ENCODE peak calls at places on chromosomes 1 and 21, in seven cellular contexts. One of them, this sample, is unnamed.

GRCh38 chr1:240611619-240612490 is at the start of gene GREM2:
- DNase-seq in fibroblast of mammary gland: peak; percentile 95
- DNase-seq in AG04450: peak; percentile 86
- DNase-seq in ovary: peak; percentile 77
- DNase-seq in pancreas: peak; percentile 69
- DNase-seq in foreskin fibroblast: peak; percentile 92
- DNase-seq in B cell: no peak
- DNase-seq in this sample: peak; percentile 90

GRCh38 chr1:56803561-56804156 is 15.5 kb downstream of the FYB2 start:
- DNase-seq in AG04450: no peak
- DNase-seq in fibroblast of mammary gland: peak; percentile 35
- DNase-seq in foreskin fibroblast: peak; percentile 51
- DNase-seq in pancreas: no peak
- DNase-seq in B cell: no peak
- DNase-seq in ovary: no peak
- DNase-seq in this sample: peak; percentile 9

GRCh38 chr1:73943270-73943669 is 254.7 kb downstream of the LRRIQ3 start:
- DNase-seq in foreskin fibroblast: no peak
- DNase-seq in B cell: no peak
- DNase-seq in pancreas: no peak
- DNase-seq in AG04450: no peak
- DNase-seq in ovary: no peak
- DNase-seq in fibroblast of mammary gland: no peak
- DNase-seq in this sample: no peak

GRCh38 chr21:43983390-43983789 is 28.7 kb upstream of the TRAPPC10 start:
- DNase-seq in fibroblast of mammary gland: no peak
- DNase-seq in pancreas: no peak
- DNase-seq in AG04450: no peak
- DNase-seq in ovary: no peak
- DNase-seq in foreskin fibroblast: no peak
- DNase-seq in B cell: no peak
- DNase-seq in this sample: no peak

GRCh38 chr1:147608601-147609000 is 61.7 kb downstream of the ACP6 start:
- DNase-seq in AG04450: no peak
- DNase-seq in B cell: no peak
- DNase-seq in ovary: no peak
- DNase-seq in pancreas: no peak
- DNase-seq in fibroblast of mammary gland: no peak
- DNase-seq in foreskin fibroblast: no peak
- DNase-seq in this sample: no peak

GRCh38 chr1:234069760-234070159 is 165.3 kb downstream of the SLC35F3 start:
- DNase-seq in pancreas: no peak
- DNase-seq in foreskin fibroblast: no peak
- DNase-seq in fibroblast of mammary gland: no peak
- DNase-seq in ovary: no peak
- DNase-seq in AG04450: no peak
- DNase-seq in B cell: no peak
- DNase-seq in this sample: no peak

GRCh38 chr1:17649371-17650106 is 105.6 kb upstream of the ACTL8 start:
- DNase-seq in AG04450: no peak
- DNase-seq in pancreas: no peak
- DNase-seq in B cell: no peak
- DNase-seq in foreskin fibroblast: no peak
- DNase-seq in ovary: no peak
- DNase-seq in fibroblast of mammary gland: no peak
- DNase-seq in this sample: no peak

GRCh38 chr1:211616231-211617031 is 37.5 kb upstream of the SLC30A1 start:
- DNase-seq in fibroblast of mammary gland: no peak
- DNase-seq in ovary: peak; percentile 77
- DNase-seq in foreskin fibroblast: no peak
- DNase-seq in AG04450: no peak
- DNase-seq in B cell: no peak
- DNase-seq in pancreas: no peak
- DNase-seq in this sample: no peak

GRCh38 chr1:230834292-230834691 is 34.0 kb downstream of the C1orf198 start:
- DNase-seq in foreskin fibroblast: no peak
- DNase-seq in fibroblast of mammary gland: no peak
- DNase-seq in pancreas: no peak
- DNase-seq in B cell: no peak
- DNase-seq in ovary: no peak
- DNase-seq in AG04450: no peak
- DNase-seq in this sample: no peak

GRCh38 chr1:42860339-42861013 is 14.1 kb downstream of the ZNF691 start:
- DNase-seq in foreskin fibroblast: peak; percentile 13
- DNase-seq in B cell: no peak
- DNase-seq in ovary: no peak
- DNase-seq in fibroblast of mammary gland: no peak
- DNase-seq in pancreas: no peak
- DNase-seq in AG04450: no peak
- DNase-seq in this sample: no peak

GRCh38 chr1:226644541-226645176 is 94.4 kb downstream of the ITPKB start:
- DNase-seq in foreskin fibroblast: no peak
- DNase-seq in AG04450: no peak
- DNase-seq in pancreas: peak; percentile 37
- DNase-seq in fibroblast of mammary gland: no peak
- DNase-seq in B cell: no peak
- DNase-seq in ovary: no peak
- DNase-seq in this sample: no peak

GRCh38 chr1:155107309-155108283 is 20.1 kb upstream of the EFNA1 start:
- DNase-seq in fibroblast of mammary gland: no peak
- DNase-seq in ovary: no peak
- DNase-seq in B cell: no peak
- DNase-seq in AG04450: no peak
- DNase-seq in pancreas: no peak
- DNase-seq in foreskin fibroblast: no peak
- DNase-seq in this sample: no peak

GRCh38 chr1:156691665-156692408 is 13.5 kb downstream of the CRABP2 start:
- DNase-seq in pancreas: peak; percentile 47
- DNase-seq in foreskin fibroblast: peak; percentile 49
- DNase-seq in B cell: no peak
- DNase-seq in AG04450: no peak
- DNase-seq in ovary: no peak
- DNase-seq in fibroblast of mammary gland: peak; percentile 55
- DNase-seq in this sample: no peak

GRCh38 chr1:212699104-212699838 is 369 bp downstream of the BATF3 start:
- DNase-seq in fibroblast of mammary gland: peak; percentile 26
- DNase-seq in foreskin fibroblast: peak; percentile 80
- DNase-seq in pancreas: peak; percentile 79
- DNase-seq in B cell: peak; percentile 72
- DNase-seq in AG04450: no peak
- DNase-seq in ovary: peak; percentile 10
- DNase-seq in this sample: no peak

GRCh38 chr1:237120683-237121082 is 78.7 kb downstream of the RYR2 start:
- DNase-seq in foreskin fibroblast: no peak
- DNase-seq in ovary: no peak
- DNase-seq in B cell: no peak
- DNase-seq in AG04450: no peak
- DNase-seq in pancreas: no peak
- DNase-seq in fibroblast of mammary gland: no peak
- DNase-seq in this sample: no peak

GRCh38 chr21:25297117-25297516 is 310.2 kb downstream of the MRPL39 start:
- DNase-seq in B cell: no peak
- DNase-seq in fibroblast of mammary gland: no peak
- DNase-seq in ovary: no peak
- DNase-seq in pancreas: no peak
- DNase-seq in AG04450: no peak
- DNase-seq in foreskin fibroblast: no peak
- DNase-seq in this sample: no peak

GRCh38 chr21:45102391-45102932 is 28.1 kb downstream of the ADARB1 start:
- DNase-seq in ovary: no peak
- DNase-seq in B cell: no peak
- DNase-seq in fibroblast of mammary gland: peak; percentile 32
- DNase-seq in AG04450: no peak
- DNase-seq in pancreas: no peak
- DNase-seq in foreskin fibroblast: peak; percentile 64
- DNase-seq in this sample: peak; percentile 70

GRCh38 chr1:214989341-214989740 is 93.2 kb upstream of the KCNK2 start:
- DNase-seq in B cell: no peak
- DNase-seq in pancreas: no peak
- DNase-seq in ovary: no peak
- DNase-seq in fibroblast of mammary gland: peak; percentile 59
- DNase-seq in AG04450: no peak
- DNase-seq in foreskin fibroblast: peak; percentile 64
- DNase-seq in this sample: peak; percentile 49

GRCh38 chr21:45949928-45950739 is 31.4 kb upstream of the COL6A1 start:
- DNase-seq in foreskin fibroblast: no peak
- DNase-seq in ovary: peak; percentile 48
- DNase-seq in AG04450: no peak
- DNase-seq in fibroblast of mammary gland: peak; percentile 28
- DNase-seq in pancreas: peak; percentile 72
- DNase-seq in B cell: peak; percentile 30
- DNase-seq in this sample: no peak

GRCh38 chr1:198444792-198445191 is 95.7 kb downstream of the ATP6V1G3 start:
- DNase-seq in B cell: no peak
- DNase-seq in ovary: no peak
- DNase-seq in fibroblast of mammary gland: peak; percentile 49
- DNase-seq in pancreas: no peak
- DNase-seq in foreskin fibroblast: peak; percentile 71
- DNase-seq in AG04450: peak; percentile 63
- DNase-seq in this sample: peak; percentile 65

GRCh38 chr1:201711811-201712210 is 117.1 kb upstream of the IPO9 start:
- DNase-seq in pancreas: no peak
- DNase-seq in AG04450: no peak
- DNase-seq in B cell: no peak
- DNase-seq in foreskin fibroblast: peak; percentile 68
- DNase-seq in ovary: no peak
- DNase-seq in fibroblast of mammary gland: peak; percentile 54
- DNase-seq in this sample: no peak

GRCh38 chr1:43934986-43935324 is 1.4 kb downstream of the ARTN start:
- DNase-seq in AG04450: no peak
- DNase-seq in pancreas: no peak
- DNase-seq in foreskin fibroblast: no peak
- DNase-seq in fibroblast of mammary gland: no peak
- DNase-seq in B cell: peak; percentile 25
- DNase-seq in ovary: no peak
- DNase-seq in this sample: no peak
- TF ChIP-seq CTCF in AG04450: no peak
- TF ChIP-seq CTCF in pancreas: no peak
- TF ChIP-seq CTCF in foreskin fibroblast: no peak
- TF ChIP-seq CTCF in fibroblast of mammary gland: no peak
- TF ChIP-seq CTCF in B cell: no peak
- TF ChIP-seq CTCF in ovary: no peak
- TF ChIP-seq CTCF in this sample: peak; percentile 47

GRCh38 chr1:1400576-1401456 is 1.7 kb upstream of the CCNL2 start:
- DNase-seq in foreskin fibroblast: no peak
- DNase-seq in B cell: no peak
- DNase-seq in pancreas: peak; percentile 74
- DNase-seq in ovary: no peak
- DNase-seq in fibroblast of mammary gland: no peak
- DNase-seq in AG04450: no peak
- DNase-seq in this sample: no peak

GRCh38 chr1:1399870-1400575 is 888 bp upstream of the CCNL2 start:
- DNase-seq in pancreas: peak; percentile 79
- DNase-seq in fibroblast of mammary gland: peak; percentile 28
- DNase-seq in ovary: no peak
- DNase-seq in foreskin fibroblast: peak; percentile 56
- DNase-seq in B cell: no peak
- DNase-seq in AG04450: no peak
- DNase-seq in this sample: no peak

GRCh38 chr1:1401457-1402010 is 2.4 kb upstream of the CCNL2 start:
- DNase-seq in fibroblast of mammary gland: no peak
- DNase-seq in foreskin fibroblast: no peak
- DNase-seq in pancreas: peak; percentile 47
- DNase-seq in AG04450: no peak
- DNase-seq in B cell: no peak
- DNase-seq in ovary: no peak
- DNase-seq in this sample: no peak

GRCh38 chr1:1403543-1404112 is 3.5 kb downstream of the MRPL20 start:
- DNase-seq in B cell: no peak
- DNase-seq in pancreas: peak; percentile 26
- DNase-seq in AG04450: no peak
- DNase-seq in ovary: no peak
- DNase-seq in fibroblast of mammary gland: peak; percentile 20
- DNase-seq in foreskin fibroblast: peak; percentile 20
- DNase-seq in this sample: no peak

GRCh38 chr1:1402081-1402900 is 3.2 kb upstream of the CCNL2 start:
- DNase-seq in ovary: no peak
- DNase-seq in pancreas: peak; percentile 50
- DNase-seq in AG04450: peak; percentile 26
- DNase-seq in foreskin fibroblast: peak; percentile 82
- DNase-seq in B cell: no peak
- DNase-seq in fibroblast of mammary gland: peak; percentile 90
- DNase-seq in this sample: peak; percentile 57
- TF ChIP-seq CTCF in ovary: no peak
- TF ChIP-seq CTCF in pancreas: no peak
- TF ChIP-seq CTCF in AG04450: peak; percentile 69
- TF ChIP-seq CTCF in foreskin fibroblast: peak; percentile 68
- TF ChIP-seq CTCF in B cell: peak; percentile 38
- TF ChIP-seq CTCF in fibroblast of mammary gland: peak; percentile 90
- TF ChIP-seq CTCF in this sample: peak; percentile 83

GRCh38 chr1:68320349-68320748 is 88.0 kb upstream of the WLS start:
- DNase-seq in fibroblast of mammary gland: no peak
- DNase-seq in pancreas: no peak
- DNase-seq in foreskin fibroblast: no peak
- DNase-seq in ovary: no peak
- DNase-seq in AG04450: no peak
- DNase-seq in B cell: no peak
- DNase-seq in this sample: no peak

GRCh38 chr1:68322837-68323687 is 90.7 kb upstream of the WLS start:
- DNase-seq in ovary: peak; percentile 78
- DNase-seq in B cell: no peak
- DNase-seq in fibroblast of mammary gland: peak; percentile 84
- DNase-seq in pancreas: no peak
- DNase-seq in foreskin fibroblast: peak; percentile 96
- DNase-seq in AG04450: no peak
- DNase-seq in this sample: peak; percentile 53

GRCh38 chr1:68319907-68320306 is 87.6 kb upstream of the WLS start:
- DNase-seq in fibroblast of mammary gland: no peak
- DNase-seq in ovary: no peak
- DNase-seq in B cell: no peak
- DNase-seq in pancreas: no peak
- DNase-seq in foreskin fibroblast: no peak
- DNase-seq in AG04450: no peak
- DNase-seq in this sample: no peak

GRCh38 chr1:68322096-68322495 is 89.8 kb upstream of the WLS start:
- DNase-seq in B cell: no peak
- DNase-seq in AG04450: no peak
- DNase-seq in pancreas: no peak
- DNase-seq in ovary: no peak
- DNase-seq in fibroblast of mammary gland: peak; percentile 43
- DNase-seq in foreskin fibroblast: peak; percentile 71
- DNase-seq in this sample: no peak

GRCh38 chr1:68321084-68321685 is 88.9 kb upstream of the WLS start:
- DNase-seq in B cell: no peak
- DNase-seq in fibroblast of mammary gland: no peak
- DNase-seq in ovary: peak; percentile 74
- DNase-seq in AG04450: no peak
- DNase-seq in pancreas: peak; percentile 90
- DNase-seq in foreskin fibroblast: peak; percentile 92
- DNase-seq in this sample: peak; percentile 48
- TF ChIP-seq CTCF in B cell: no peak
- TF ChIP-seq CTCF in fibroblast of mammary gland: peak; percentile 24
- TF ChIP-seq CTCF in ovary: peak; percentile 49
- TF ChIP-seq CTCF in AG04450: peak; percentile 88
- TF ChIP-seq CTCF in pancreas: peak; percentile 45
- TF ChIP-seq CTCF in foreskin fibroblast: peak; percentile 67
- TF ChIP-seq CTCF in this sample: peak; percentile 81

DNA sequence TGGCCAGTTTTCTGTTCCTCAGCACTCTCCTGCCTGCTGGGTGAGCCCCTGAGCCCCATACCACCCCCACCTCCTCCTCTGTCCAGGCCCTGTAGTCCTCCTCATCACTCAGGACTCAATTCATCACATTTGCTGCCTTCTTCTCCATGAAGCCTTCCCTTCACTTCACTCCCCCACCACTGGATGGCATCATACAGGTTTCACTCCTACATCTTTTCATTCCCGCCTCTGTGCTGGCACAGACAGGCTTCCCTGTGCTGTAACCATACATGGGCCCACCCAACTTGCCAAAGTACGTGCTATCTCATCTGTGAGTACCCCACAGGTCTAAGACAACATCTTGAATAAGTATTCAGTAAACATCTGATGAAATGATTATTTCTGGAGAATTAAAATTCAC is 56.9 kb downstream of the SLC45A1 start:
- DNase-seq in pancreas: no peak
- DNase-seq in AG04450: no peak
- DNase-seq in fibroblast of mammary gland: peak; percentile 67
- DNase-seq in foreskin fibroblast: peak; percentile 69
- DNase-seq in ovary: no peak
- DNase-seq in B cell: no peak
- DNase-seq in this sample: peak; percentile 45
- TF ChIP-seq CTCF in pancreas: no peak
- TF ChIP-seq CTCF in AG04450: peak; percentile 50
- TF ChIP-seq CTCF in fibroblast of mammary gland: peak; percentile 59
- TF ChIP-seq CTCF in foreskin fibroblast: peak; percentile 37
- TF ChIP-seq CTCF in ovary: no peak
- TF ChIP-seq CTCF in B cell: peak; percentile 26
- TF ChIP-seq CTCF in this sample: peak; percentile 79

This sample was measured in HFFc6.